ENCODE peak calls at places on chromosomes 12 and 14, in four cellular contexts. C, O, S and T are unnamed samples.

GRCh38 chr12:103546959-103547358 is 40.1 kb upstream of the STAB2 start:
- DNase-seq in C (no peak), O (no peak), S (no peak), T (no peak)

GRCh38 chr14:97705976-97706375 is 908.8 kb downstream of the VRK1 start:
- DNase-seq in C (no peak), O (no peak), S (no peak), T (no peak)

GRCh38 chr14:67940894-67941455 is 121.4 kb downstream of the RAD51B start:
- DNase-seq in C (no peak), O (no peak), S (peak; percentile 9), T (no peak)

GRCh38 chr12:132635076-132635955 is 16.7 kb downstream of the P2RX2 start:
- DNase-seq in C (no peak), O (no peak), S (no peak), T (no peak)

GRCh38 chr14:93962701-93963601 is 13.4 kb downstream of the ASB2 start:
- DNase-seq in C (no peak), O (peak; percentile 90), S (no peak), T (no peak)

GRCh38 chr12:75636607-75637006 is 125.2 kb upstream of the KRR1 start:
- DNase-seq in C (no peak), O (no peak), S (no peak), T (no peak)

GRCh38 chr12:121189061-121189886 is 20.7 kb upstream of the P2RX4 start:
- DNase-seq in C (no peak), O (no peak), S (peak; percentile 27), T (no peak)

GRCh38 chr14:93734961-93735360 is 53.3 kb downstream of the PRIMA1 start:
- DNase-seq in C (no peak), O (no peak), S (no peak), T (no peak)

GRCh38 chr14:68878908-68879307 is 86.0 kb upstream of the ZFP36L1 start:
- DNase-seq in C (no peak), O (no peak), S (no peak), T (no peak)

GRCh38 chr14:103401223-103402214 is 16.3 kb downstream of the MARK3 start:
- DNase-seq in C (no peak), O (no peak), S (peak; percentile 23), T (no peak)

GRCh38 chr14:95519699-95520098 is 3.2 kb upstream of the SYNE3 start:
- DNase-seq in C (no peak), O (peak; percentile 58), S (no peak), T (no peak)

GRCh38 chr12:6295187-6295811 is 15.2 kb upstream of the PLEKHG6 start:
- DNase-seq in C (peak; percentile 86), O (no peak), S (peak; percentile 36), T (no peak)

GRCh38 chr12:131390408-131391100 is 320.3 kb upstream of the SFSWAP start:
- DNase-seq in C (peak; percentile 63), O (peak; percentile 14), S (peak; percentile 75), T (no peak)

GRCh38 chr12:93698307-93699092 is 21.3 kb downstream of the CRADD start:
- DNase-seq in C (peak; percentile 73), O (no peak), S (peak; percentile 30), T (no peak)

GRCh38 chr12:114976959-114977358 is 293.0 kb upstream of the TBX3 start:
- DNase-seq in C (no peak), O (no peak), S (no peak), T (no peak)

GRCh38 chr12:79194595-79194994 is 330.0 kb downstream of the SYT1 start:
- DNase-seq in C (no peak), O (no peak), S (no peak), T (no peak)

GRCh38 chr12:49264466-49264872 is 413 bp upstream of the TUBA1C start:
- DNase-seq in C (no peak), O (peak; percentile 65), S (no peak), T (no peak)

GRCh38 chr14:22291406-22291805 is 297.6 kb downstream of the DAD1 start:
- DNase-seq in C (no peak), O (no peak), S (no peak), T (no peak)

GRCh38 chr14:24372701-24373416 is 4.9 kb downstream of the NFATC4 start:
- DNase-seq in C (no peak), O (no peak), S (no peak), T (no peak)

GRCh38 chr12:56836317-56836716 is 73.2 kb downstream of the HSD17B6 start:
- DNase-seq in C (no peak), O (peak; percentile 4), S (no peak), T (no peak)

GRCh38 chr12:112988224-112988623 is 9.9 kb downstream of the OAS2 start:
- DNase-seq in C (no peak), O (peak; percentile 45), S (no peak), T (no peak)

GRCh38 chr12:76083761-76084276 is 666 bp downstream of the NAP1L1 start:
- DNase-seq in C (peak; percentile 88), O (peak; percentile 76), S (peak; percentile 93), T (peak; percentile 17)

GRCh38 chr12:1803736-1804135 is 16.6 kb upstream of the LRTM2 start:
- DNase-seq in C (peak; percentile 21), O (no peak), S (no peak), T (no peak)
- TF ChIP-seq CTCF in C (no peak), O (no peak), S (no peak), T (no peak)

GRCh38 chr12:96442906-96443305 is 42.7 kb upstream of the CDK17 start:
- DNase-seq in C (no peak), O (no peak), S (no peak), T (no peak)
- H3K4me1 ChIP-seq in C (no peaks in the 10 kb centered on the region), O (peaks cover 17% of the 10 kb centered on the region), S (no peaks in the 10 kb centered on the region), T (no peaks in the 10 kb centered on the region)

DNA sequence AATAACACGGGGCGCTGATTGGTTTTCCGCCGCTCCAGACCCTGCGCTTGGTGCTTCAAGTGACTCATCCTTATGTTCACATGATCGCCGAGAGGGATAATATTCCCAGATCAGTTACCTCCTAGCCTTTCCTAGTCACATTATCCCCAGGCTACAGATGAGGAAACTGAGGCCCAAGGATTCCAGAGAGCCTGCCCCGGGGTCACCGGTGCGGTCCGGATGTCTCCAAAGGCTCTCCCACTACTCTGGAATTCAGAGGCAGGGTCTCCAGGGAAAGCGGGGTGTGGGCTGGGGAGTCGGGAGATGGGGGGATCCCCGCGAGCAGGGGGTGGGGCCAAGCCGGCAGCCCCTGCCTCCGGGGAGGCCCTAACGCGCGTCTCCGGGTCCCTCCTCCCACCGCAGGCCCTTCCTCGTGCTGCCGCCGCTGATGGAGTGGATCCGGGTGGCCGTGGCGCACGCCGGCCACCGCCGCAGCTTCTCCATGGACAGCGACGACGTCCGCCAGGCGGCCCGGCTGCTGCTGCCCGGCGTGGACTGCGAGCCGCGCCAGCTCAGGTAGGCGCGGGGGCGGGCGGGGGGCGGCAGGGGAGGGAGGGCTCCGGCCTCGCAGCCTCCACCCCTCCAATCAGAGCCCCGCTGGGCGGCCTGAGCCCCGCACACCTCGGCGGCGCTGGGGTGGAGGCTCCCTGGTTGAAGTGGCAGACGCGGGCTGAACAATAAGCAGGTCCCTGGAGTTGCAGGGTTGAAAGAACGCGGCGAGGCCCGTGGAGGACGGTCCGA is 104.7 kb upstream of the PWP1 start:
- DNase-seq in C (no peak), O (no peak), S (peak; percentile 70), T (no peak)
- H3K4me3 ChIP-seq in C (no peak overlapping the region), O (no peak overlapping the region), S (peak overlapping the region; percentile 66), T (no peak overlapping the region)

GRCh38 chr12:13049816-13050215 is 5.6 kb downstream of the FAM234B start:
- DNase-seq in C (no peak), O (no peak), S (peak; percentile 28), T (no peak)
- TF ChIP-seq CTCF in C (no peak), O (no peak), S (no peak), T (no peak)